ENCODE peak calls at places on chromosomes 1 and 21, in six cellular contexts. One of them, this sample, is unnamed.

GRCh38 chr1:151266821-151267220 is 12.3 kb downstream of the PSMD4 start:
- DNase-seq in GM06990: no peak
- DNase-seq in occipital lobe: no peak
- DNase-seq in stimulated activated effector memory CD8-positive, alpha-beta T cell treated with anti-CD3 and anti-CD28 coated beads, Interleukin-12 subunit alpha, Interleukin-12 subunit beta, amount 100 ng/mL, for 72 hours: no peak
- DNase-seq in left lung: no peak
- DNase-seq in AG10803: no peak
- DNase-seq in this sample: no peak

GRCh38 chr1:88529581-88529980 is 154.5 kb upstream of the PKN2 start:
- DNase-seq in AG10803: no peak
- DNase-seq in occipital lobe: no peak
- DNase-seq in stimulated activated effector memory CD8-positive, alpha-beta T cell treated with anti-CD3 and anti-CD28 coated beads, Interleukin-12 subunit alpha, Interleukin-12 subunit beta, amount 100 ng/mL, for 72 hours: no peak
- DNase-seq in GM06990: no peak
- DNase-seq in left lung: no peak
- DNase-seq in this sample: no peak

GRCh38 chr21:17673261-17674020 is 60.7 kb upstream of the BTG3 start:
- DNase-seq in occipital lobe: no peak
- DNase-seq in GM06990: no peak
- DNase-seq in stimulated activated effector memory CD8-positive, alpha-beta T cell treated with anti-CD3 and anti-CD28 coated beads, Interleukin-12 subunit alpha, Interleukin-12 subunit beta, amount 100 ng/mL, for 72 hours: no peak
- DNase-seq in left lung: no peak
- DNase-seq in AG10803: peak
- DNase-seq in this sample: no peak

GRCh38 chr1:185442065-185442464 is 125.0 kb upstream of the IVNS1ABP start:
- DNase-seq in AG10803: peak
- DNase-seq in stimulated activated effector memory CD8-positive, alpha-beta T cell treated with anti-CD3 and anti-CD28 coated beads, Interleukin-12 subunit alpha, Interleukin-12 subunit beta, amount 100 ng/mL, for 72 hours: no peak
- DNase-seq in occipital lobe: no peak
- DNase-seq in GM06990: no peak
- DNase-seq in left lung: no peak
- DNase-seq in this sample: no peak

GRCh38 chr1:36258960-36259344 is 34.7 kb downstream of the THRAP3 start:
- DNase-seq in stimulated activated effector memory CD8-positive, alpha-beta T cell treated with anti-CD3 and anti-CD28 coated beads, Interleukin-12 subunit alpha, Interleukin-12 subunit beta, amount 100 ng/mL, for 72 hours: no peak
- DNase-seq in GM06990: no peak
- DNase-seq in occipital lobe: no peak
- DNase-seq in AG10803: no peak
- DNase-seq in left lung: no peak
- DNase-seq in this sample: no peak

GRCh38 chr21:15682977-15683376 is 46.8 kb upstream of the USP25 start:
- DNase-seq in stimulated activated effector memory CD8-positive, alpha-beta T cell treated with anti-CD3 and anti-CD28 coated beads, Interleukin-12 subunit alpha, Interleukin-12 subunit beta, amount 100 ng/mL, for 72 hours: no peak
- DNase-seq in AG10803: peak
- DNase-seq in GM06990: no peak
- DNase-seq in left lung: no peak
- DNase-seq in occipital lobe: no peak
- DNase-seq in this sample: no peak

GRCh38 chr1:46991083-46991923 is 32.2 kb upstream of the CYP4X1 start:
- DNase-seq in GM06990: no peak
- DNase-seq in stimulated activated effector memory CD8-positive, alpha-beta T cell treated with anti-CD3 and anti-CD28 coated beads, Interleukin-12 subunit alpha, Interleukin-12 subunit beta, amount 100 ng/mL, for 72 hours: no peak
- DNase-seq in occipital lobe: no peak
- DNase-seq in left lung: no peak
- DNase-seq in AG10803: no peak
- DNase-seq in this sample: no peak

GRCh38 chr1:31912839-31913239 is 25.3 kb downstream of the PTP4A2 start:
- DNase-seq in AG10803: no peak
- DNase-seq in GM06990: peak
- DNase-seq in occipital lobe: no peak
- DNase-seq in stimulated activated effector memory CD8-positive, alpha-beta T cell treated with anti-CD3 and anti-CD28 coated beads, Interleukin-12 subunit alpha, Interleukin-12 subunit beta, amount 100 ng/mL, for 72 hours: peak
- DNase-seq in left lung: no peak
- DNase-seq in this sample: no peak

GRCh38 chr1:46246548-46247432 is 773 bp upstream of the RAD54L start:
- DNase-seq in left lung: peak
- DNase-seq in AG10803: peak
- DNase-seq in occipital lobe: no peak
- DNase-seq in GM06990: peak
- DNase-seq in stimulated activated effector memory CD8-positive, alpha-beta T cell treated with anti-CD3 and anti-CD28 coated beads, Interleukin-12 subunit alpha, Interleukin-12 subunit beta, amount 100 ng/mL, for 72 hours: peak
- DNase-seq in this sample: peak

GRCh38 chr1:178867670-178868069 is 3.2 kb downstream of the ANGPTL1 start:
- DNase-seq in GM06990: no peak
- DNase-seq in occipital lobe: no peak
- DNase-seq in stimulated activated effector memory CD8-positive, alpha-beta T cell treated with anti-CD3 and anti-CD28 coated beads, Interleukin-12 subunit alpha, Interleukin-12 subunit beta, amount 100 ng/mL, for 72 hours: no peak
- DNase-seq in left lung: no peak
- DNase-seq in AG10803: peak
- DNase-seq in this sample: no peak

GRCh38 chr21:41604583-41605041 is 96.7 kb upstream of the TMPRSS2 start:
- DNase-seq in AG10803: no peak
- DNase-seq in stimulated activated effector memory CD8-positive, alpha-beta T cell treated with anti-CD3 and anti-CD28 coated beads, Interleukin-12 subunit alpha, Interleukin-12 subunit beta, amount 100 ng/mL, for 72 hours: no peak
- DNase-seq in occipital lobe: no peak
- DNase-seq in left lung: no peak
- DNase-seq in GM06990: no peak
- DNase-seq in this sample: no peak

GRCh38 chr1:41286486-41286885 is 44.4 kb upstream of the SCMH1 start:
- DNase-seq in left lung: no peak
- DNase-seq in GM06990: no peak
- DNase-seq in stimulated activated effector memory CD8-positive, alpha-beta T cell treated with anti-CD3 and anti-CD28 coated beads, Interleukin-12 subunit alpha, Interleukin-12 subunit beta, amount 100 ng/mL, for 72 hours: no peak
- DNase-seq in AG10803: no peak
- DNase-seq in occipital lobe: no peak
- DNase-seq in this sample: no peak

GRCh38 chr1:30366914-30367313 is 356.5 kb downstream of the MATN1 start:
- DNase-seq in GM06990: no peak
- DNase-seq in stimulated activated effector memory CD8-positive, alpha-beta T cell treated with anti-CD3 and anti-CD28 coated beads, Interleukin-12 subunit alpha, Interleukin-12 subunit beta, amount 100 ng/mL, for 72 hours: no peak
- DNase-seq in occipital lobe: no peak
- DNase-seq in AG10803: no peak
- DNase-seq in left lung: no peak
- DNase-seq in this sample: no peak

GRCh38 chr1:235342039-235342438 is 13.7 kb downstream of the GGPS1 start:
- DNase-seq in AG10803: no peak
- DNase-seq in GM06990: no peak
- DNase-seq in left lung: no peak
- DNase-seq in stimulated activated effector memory CD8-positive, alpha-beta T cell treated with anti-CD3 and anti-CD28 coated beads, Interleukin-12 subunit alpha, Interleukin-12 subunit beta, amount 100 ng/mL, for 72 hours: no peak
- DNase-seq in occipital lobe: no peak
- DNase-seq in this sample: no peak

GRCh38 chr1:181482521-181483083 is 715 bp upstream of the CACNA1E start:
- DNase-seq in occipital lobe: peak
- DNase-seq in stimulated activated effector memory CD8-positive, alpha-beta T cell treated with anti-CD3 and anti-CD28 coated beads, Interleukin-12 subunit alpha, Interleukin-12 subunit beta, amount 100 ng/mL, for 72 hours: no peak
- DNase-seq in GM06990: peak
- DNase-seq in left lung: peak
- DNase-seq in AG10803: peak
- DNase-seq in this sample: no peak

GRCh38 chr1:70467531-70467930 is 56.5 kb downstream of the CTH start:
- DNase-seq in GM06990: no peak
- DNase-seq in stimulated activated effector memory CD8-positive, alpha-beta T cell treated with anti-CD3 and anti-CD28 coated beads, Interleukin-12 subunit alpha, Interleukin-12 subunit beta, amount 100 ng/mL, for 72 hours: no peak
- DNase-seq in AG10803: no peak
- DNase-seq in occipital lobe: no peak
- DNase-seq in left lung: no peak
- DNase-seq in this sample: no peak

GRCh38 chr1:156812293-156812990 is 4.2 kb downstream of the SH2D2A start:
- DNase-seq in stimulated activated effector memory CD8-positive, alpha-beta T cell treated with anti-CD3 and anti-CD28 coated beads, Interleukin-12 subunit alpha, Interleukin-12 subunit beta, amount 100 ng/mL, for 72 hours: no peak
- DNase-seq in GM06990: no peak
- DNase-seq in occipital lobe: no peak
- DNase-seq in left lung: no peak
- DNase-seq in AG10803: no peak
- DNase-seq in this sample: peak

GRCh38 chr21:35738342-35738961 is 321.9 kb downstream of the SETD4 start:
- DNase-seq in occipital lobe: no peak
- DNase-seq in AG10803: no peak
- DNase-seq in left lung: no peak
- DNase-seq in stimulated activated effector memory CD8-positive, alpha-beta T cell treated with anti-CD3 and anti-CD28 coated beads, Interleukin-12 subunit alpha, Interleukin-12 subunit beta, amount 100 ng/mL, for 72 hours: no peak
- DNase-seq in GM06990: no peak
- DNase-seq in this sample: no peak

GRCh38 chr1:53316742-53317650 is 10.9 kb downstream of the LRP8 start:
- DNase-seq in GM06990: no peak
- DNase-seq in AG10803: no peak
- DNase-seq in stimulated activated effector memory CD8-positive, alpha-beta T cell treated with anti-CD3 and anti-CD28 coated beads, Interleukin-12 subunit alpha, Interleukin-12 subunit beta, amount 100 ng/mL, for 72 hours: no peak
- DNase-seq in occipital lobe: no peak
- DNase-seq in left lung: peak
- DNase-seq in this sample: no peak

GRCh38 chr1:82321794-82322193 is 521.1 kb downstream of the ADGRL2 start:
- DNase-seq in left lung: no peak
- DNase-seq in GM06990: no peak
- DNase-seq in AG10803: no peak
- DNase-seq in occipital lobe: no peak
- DNase-seq in stimulated activated effector memory CD8-positive, alpha-beta T cell treated with anti-CD3 and anti-CD28 coated beads, Interleukin-12 subunit alpha, Interleukin-12 subunit beta, amount 100 ng/mL, for 72 hours: no peak
- DNase-seq in this sample: peak

GRCh38 chr1:238119060-238119459 is 228.3 kb upstream of the ZP4 start:
- DNase-seq in GM06990: no peak
- DNase-seq in AG10803: no peak
- DNase-seq in stimulated activated effector memory CD8-positive, alpha-beta T cell treated with anti-CD3 and anti-CD28 coated beads, Interleukin-12 subunit alpha, Interleukin-12 subunit beta, amount 100 ng/mL, for 72 hours: no peak
- DNase-seq in left lung: no peak
- DNase-seq in occipital lobe: no peak
- DNase-seq in this sample: no peak

GRCh38 chr21:28554660-28555475 is 437.8 kb downstream of the LTN1 start:
- DNase-seq in occipital lobe: no peak
- DNase-seq in stimulated activated effector memory CD8-positive, alpha-beta T cell treated with anti-CD3 and anti-CD28 coated beads, Interleukin-12 subunit alpha, Interleukin-12 subunit beta, amount 100 ng/mL, for 72 hours: no peak
- DNase-seq in AG10803: peak
- DNase-seq in GM06990: no peak
- DNase-seq in left lung: no peak
- DNase-seq in this sample: no peak

GRCh38 chr1:19797827-19798226 is 1.9 kb downstream of the TMCO4 start:
- DNase-seq in AG10803: no peak
- DNase-seq in occipital lobe: no peak
- DNase-seq in left lung: no peak
- DNase-seq in GM06990: no peak
- DNase-seq in stimulated activated effector memory CD8-positive, alpha-beta T cell treated with anti-CD3 and anti-CD28 coated beads, Interleukin-12 subunit alpha, Interleukin-12 subunit beta, amount 100 ng/mL, for 72 hours: no peak
- DNase-seq in this sample: no peak